ENCODE peak calls at places on chromosomes 7 and 10, in seven cellular contexts. Y, V, T, K, G, D and M are unnamed samples.

GRCh38 chr7:26307226-26307625 is 15.6 kb downstream of the SNX10 start:
- DNase-seq in G (no peak), K (no peak), Y (no peak), T (no peak), V (no peak), D (no peak), M (no peak)

GRCh38 chr10:132460691-132461090 is 63.7 kb downstream of the PWWP2B start:
- DNase-seq in G (no peak), K (peak), T (peak), V (no peak), D (no peak), Y (peak), M (no peak)

GRCh38 chr10:47456794-47457527 is 27.0 kb downstream of the ANXA8 start:
- DNase-seq in G (no peak), Y (no peak), T (no peak), D (no peak), V (no peak), K (no peak), M (no peak)

GRCh38 chr10:12513775-12514663 is 164.7 kb downstream of the CAMK1D start:
- DNase-seq in Y (no peak), K (no peak), G (no peak), V (no peak), D (no peak), T (no peak), M (peak)

GRCh38 chr7:86908948-86909347 is 150.5 kb downstream of the ELAPOR2 start:
- DNase-seq in V (peak), D (no peak), G (no peak), T (no peak), Y (no peak), K (no peak), M (no peak)

GRCh38 chr7:73972614-73973013 is 55.4 kb upstream of the ELN start:
- DNase-seq in V (no peak), K (peak), G (no peak), T (peak), Y (peak), D (no peak), M (no peak)

GRCh38 chr7:64312826-64313225 is 935 bp upstream of the ZNF736 start:
- DNase-seq in V (no peak), G (no peak), D (no peak), T (no peak), K (no peak), Y (no peak), M (no peak)

GRCh38 chr10:22436526-22436892 is 91.2 kb downstream of the SPAG6 start:
- DNase-seq in D (peak), K (no peak), V (no peak), Y (no peak), G (no peak), T (no peak), M (no peak)

GRCh38 chr7:140304071-140304799 is 94.1 kb downstream of the SLC37A3 start:
- DNase-seq in D (peak), V (peak), K (no peak), T (no peak), G (no peak), Y (no peak), M (peak)

GRCh38 chr7:87628780-87629569 is 777 bp downstream of the RUNDC3B start:
- DNase-seq in V (peak), D (peak), K (peak), G (peak), Y (peak), T (peak), M (peak)

GRCh38 chr10:48289652-48290238 is 15.2 kb upstream of the FRMPD2 start:
- DNase-seq in V (peak), D (peak), G (peak), Y (peak), K (no peak), T (no peak), M (peak)

GRCh38 chr7:52486267-52486666 is 549.2 kb upstream of the POM121L12 start:
- DNase-seq in Y (no peak), D (no peak), T (no peak), G (no peak), K (no peak), V (no peak), M (no peak)

GRCh38 chr10:31051703-31052102 is 20.0 kb upstream of the ZNF438 start:
- DNase-seq in G (no peak), Y (no peak), K (no peak), T (no peak), V (no peak), D (no peak), M (no peak)

GRCh38 chr7:156544919-156545715 is 95.5 kb upstream of the RNF32 start:
- DNase-seq in V (no peak), T (no peak), D (no peak), G (peak), K (no peak), Y (no peak), M (no peak)

GRCh38 chr10:91022924-91023707 is 102.2 kb upstream of the ANKRD1 start:
- DNase-seq in G (no peak), Y (no peak), T (no peak), K (no peak), D (no peak), V (no peak), M (no peak)

GRCh38 chr10:1074748-1075358 is 18.7 kb downstream of the WDR37 start:
- DNase-seq in V (peak), G (no peak), K (no peak), T (no peak), D (no peak), Y (no peak), M (no peak)

GRCh38 chr10:74244097-74244685 is 93.2 kb downstream of the ADK start:
- DNase-seq in Y (no peak), K (no peak), D (peak), G (peak), V (peak), T (no peak), M (peak)

GRCh38 chr10:32412499-32412853 is 33.5 kb upstream of the CCDC7 start:
- DNase-seq in K (no peak), G (no peak), D (no peak), T (no peak), Y (no peak), V (no peak), M (no peak)

GRCh38 chr7:73515184-73515583 is 6.9 kb downstream of the BAZ1B start:
- DNase-seq in K (peak), T (no peak), Y (no peak), D (no peak), G (no peak), V (peak), M (no peak)

GRCh38 chr10:43867667-43868361 is 219.1 kb upstream of the ZNF32 start:
- DNase-seq in V (no peak), D (no peak), Y (no peak), T (no peak), K (no peak), G (no peak), M (no peak)

GRCh38 chr10:79093658-79094411 is 25.1 kb downstream of the ZMIZ1 start:
- DNase-seq in T (peak), G (peak), Y (no peak), D (no peak), K (no peak), V (peak), M (no peak)

GRCh38 chr10:42950606-42951485 is 126.0 kb upstream of the RET start:
- DNase-seq in V (no peak), D (no peak), G (no peak), Y (no peak), K (peak), T (no peak), M (no peak)

GRCh38 chr7:8022628-8023027 is 54.0 kb downstream of the GLCCI1 start:
- DNase-seq in K (no peak), G (no peak), D (no peak), Y (no peak), T (no peak), V (no peak), M (no peak)

GRCh38 chr10:129755075-129756020 is 208.7 kb downstream of the EBF3 start:
- DNase-seq in D (no peak), K (peak), G (no peak), V (no peak), Y (no peak), T (peak), M (no peak)

GRCh38 chr10:105993609-105994008 is 1170.9 kb downstream of the SORCS1 start:
- DNase-seq in D (no peak), K (no peak), T (no peak), Y (no peak), V (no peak), G (no peak), M (no peak)

GRCh38 chr7:51160411-51160810 is 156.2 kb downstream of the COBL start:
- DNase-seq in K (no peak), G (no peak), D (no peak), Y (no peak), V (no peak), T (no peak), M (no peak)

GRCh38 chr7:149715476-149715875 is 57.9 kb downstream of the ZNF467 start:
- DNase-seq in Y (no peak), V (no peak), T (no peak), G (no peak), K (peak), D (no peak), M (no peak)

GRCh38 chr7:38512704-38513103 is 118.5 kb downstream of the AMPH start:
- DNase-seq in T (no peak), V (peak), G (no peak), Y (no peak), K (no peak), D (no peak), M (no peak)

GRCh38 chr10:3274414-3274813 is 101.8 kb upstream of the PITRM1 start:
- DNase-seq in V (no peak), K (no peak), T (no peak), D (no peak), G (no peak), Y (no peak), M (no peak)

GRCh38 chr10:14738011-14738510 is 36.6 kb downstream of the FAM107B start:
- DNase-seq in T (no peak), G (no peak), V (no peak), K (no peak), D (no peak), Y (no peak), M (no peak)

GRCh38 chr10:126454045-126454751 is 65.9 kb upstream of the ADAM12 start:
- DNase-seq in Y (no peak), K (no peak), G (no peak), T (no peak), D (no peak), V (no peak), M (no peak)

GRCh38 chr7:74439546-74439945 is 14.2 kb upstream of the GTF2IRD1 start:
- DNase-seq in Y (no peak), K (no peak), V (no peak), T (no peak), D (no peak), G (no peak), M (no peak)

GRCh38 chr7:111041577-111041976 is 49.4 kb upstream of the LRRN3 start:
- DNase-seq in D (no peak), V (no peak), G (no peak), Y (no peak), K (no peak), T (no peak), M (no peak)

GRCh38 chr10:109114578-109114977 is 808.7 kb downstream of the XPNPEP1 start:
- DNase-seq in V (no peak), Y (no peak), K (no peak), T (no peak), G (no peak), D (no peak), M (no peak)

GRCh38 chr7:148500978-148501377 is 89.6 kb upstream of the C7orf33 start:
- DNase-seq in G (no peak), T (no peak), D (no peak), K (no peak), Y (no peak), V (no peak), M (no peak)

GRCh38 chr7:36677769-36678435 is 46.4 kb downstream of the AOAH start:
- DNase-seq in G (no peak), T (no peak), K (no peak), Y (no peak), D (no peak), V (no peak), M (peak)